ENCODE peak calls at places on chromosomes 12 and 14, in seven cellular contexts. Y is CD8-positive, alpha-beta T cell; B is M059J; D is neural crest cell; R is nephron progenitor cell; F is mesothelial cell of epicardium; E is NCI-H1048. N is an unnamed sample.

GRCh38 chr12:48197549-48197966 is 5.5 kb downstream of the OR10AD1 start:
- DNase-seq in R (no peak), Y (no peak), E (no peak), B (peak; percentile 45), D (peak; percentile 16), F (no peak), N (peak; percentile 50)

GRCh38 chr14:50792634-50793068 is 38.3 kb downstream of the NIN start:
- DNase-seq in R (no peak), Y (no peak), D (no peak), E (no peak), F (no peak), B (no peak), N (no peak)

GRCh38 chr14:105528859-105529505 is 2.6 kb downstream of the TMEM121 start:
- DNase-seq in F (no peak), E (no peak), D (no peak), B (no peak), R (no peak), Y (no peak), N (no peak)

GRCh38 chr14:99524804-99525698 is 43.8 kb downstream of the CCNK start:
- DNase-seq in E (no peak), D (no peak), F (no peak), B (peak; percentile 69), Y (no peak), R (no peak), N (peak; percentile 65)

GRCh38 chr12:81403348-81403747 is 325.5 kb downstream of the ACSS3 start:
- DNase-seq in E (no peak), Y (no peak), D (no peak), B (no peak), F (no peak), R (no peak), N (no peak)

GRCh38 chr12:23335593-23335992 is 613.9 kb downstream of the SOX5 start:
- DNase-seq in F (no peak), E (no peak), B (no peak), D (no peak), R (no peak), Y (no peak), N (no peak)

GRCh38 chr12:48977290-48978281 is 536 bp upstream of the WNT1 start:
- DNase-seq in R (peak; percentile 89), Y (peak; percentile 92), D (peak; percentile 81), E (peak; percentile 36), B (peak; percentile 45), F (peak; percentile 60), N (peak; percentile 82)

GRCh38 chr14:104685998-104686610 is 3.3 kb upstream of the INF2 start:
- DNase-seq in F (no peak), D (no peak), E (no peak), R (no peak), Y (no peak), B (no peak), N (no peak)

GRCh38 chr12:66140726-66141125 is 10.2 kb upstream of the LLPH start:
- DNase-seq in E (no peak), R (no peak), B (peak; percentile 20), D (no peak), Y (no peak), F (no peak), N (peak; percentile 27)

GRCh38 chr12:24073170-24073810 is 123.8 kb upstream of the SOX5 start:
- DNase-seq in F (no peak), R (no peak), Y (no peak), E (no peak), D (no peak), B (no peak), N (no peak)

GRCh38 chr12:30975581-30975980 is 49.0 kb downstream of the TSPAN11 start:
- DNase-seq in Y (no peak), D (no peak), E (no peak), F (no peak), R (no peak), B (peak; percentile 65), N (no peak)

GRCh38 chr12:89319111-89319510 is 33.2 kb downstream of the DUSP6 start:
- DNase-seq in E (no peak), B (no peak), R (no peak), F (no peak), Y (no peak), D (no peak), N (no peak)

GRCh38 chr14:35531960-35532747 is 1.8 kb upstream of the INSM2 start:
- DNase-seq in E (no peak), Y (no peak), R (no peak), B (no peak), F (no peak), D (no peak), N (no peak)

GRCh38 chr12:103050273-103050672 is 92.8 kb downstream of the ASCL1 start:
- DNase-seq in D (no peak), B (no peak), Y (no peak), E (no peak), F (no peak), R (no peak), N (no peak)

GRCh38 chr12:50186667-50187066 is 19.5 kb upstream of the CERS5 start:
- DNase-seq in Y (no peak), R (no peak), D (no peak), E (no peak), B (peak; percentile 79), F (no peak), N (no peak)

GRCh38 chr12:130104596-130105253 is 57.5 kb upstream of the FZD10 start:
- DNase-seq in D (peak; percentile 38), B (no peak), E (no peak), Y (no peak), F (no peak), R (peak; percentile 86), N (peak; percentile 19)

GRCh38 chr12:31118831-31119530 is 45.3 kb downstream of the DDX11 start:
- DNase-seq in D (peak; percentile 43), R (peak; percentile 74), E (peak; percentile 37), F (no peak), Y (peak; percentile 45), B (peak; percentile 44), N (peak; percentile 92)

GRCh38 chr12:123983822-123984485 is 10.9 kb downstream of the ZNF664 start:
- DNase-seq in Y (peak; percentile 50), F (no peak), R (peak; percentile 20), E (no peak), D (no peak), B (peak; percentile 64), N (peak; percentile 87)

GRCh38 chr12:110948041-110948440 is 27.7 kb upstream of the MYL2 start:
- DNase-seq in R (no peak), Y (no peak), B (no peak), D (no peak), F (no peak), E (no peak), N (no peak)

GRCh38 chr12:48788852-48789775 is at the start of gene ADCY6:
- DNase-seq in E (peak; percentile 21), R (peak; percentile 81), F (no peak), B (peak; percentile 55), Y (no peak), D (peak; percentile 78), N (peak; percentile 94)